ENCODE peak calls at places on chromosomes 6 and 20, in four cellular contexts. F is CD8-positive, alpha-beta T cell; X is effector memory CD4-positive, alpha-beta T cell; H is DMS79. T is an unnamed sample.

GRCh38 chr6:110232456-110232855 is 52.2 kb downstream of the CDC40 start:
- DNase-seq in F (no peak), H (no peak), X (no peak), T (no peak)

GRCh38 chr6:7446056-7446455 is 56.4 kb downstream of the RIOK1 start:
- DNase-seq in H (no peak), X (no peak), F (no peak), T (no peak)

GRCh38 chr6:128601060-128601459 is 80.7 kb upstream of the PTPRK start:
- DNase-seq in X (no peak), H (no peak), F (no peak), T (no peak)

GRCh38 chr6:142886431-142887170 is 58.4 kb downstream of the HIVEP2 start:
- DNase-seq in X (no peak), F (no peak), H (no peak), T (no peak)

GRCh38 chr6:148448371-148449010 is 105.9 kb downstream of the SASH1 start:
- DNase-seq in F (no peak), X (no peak), H (no peak), T (no peak)

GRCh38 chr6:11398451-11399326 is 138.9 kb upstream of the TMEM170B start:
- DNase-seq in H (no peak), F (no peak), X (no peak), T (no peak)

GRCh38 chr6:157240059-157240959 is 83.0 kb downstream of the TMEM242 start:
- DNase-seq in X (no peak), H (peak; percentile 48), F (no peak), T (peak; percentile 75)

GRCh38 chr6:5066456-5067093 is 18.6 kb upstream of the PPP1R3G start:
- DNase-seq in F (no peak), X (no peak), H (no peak), T (no peak)

GRCh38 chr20:31698803-31699718 is 23.6 kb downstream of the BCL2L1 start:
- DNase-seq in H (peak; percentile 98), F (no peak), X (no peak), T (peak; percentile 67)

GRCh38 chr6:89385156-89385667 is 26.9 kb downstream of the RRAGD start:
- DNase-seq in H (peak; percentile 39), X (no peak), F (no peak), T (no peak)

GRCh38 chr20:46894579-46894958 is at the start of gene EYA2:
- DNase-seq in H (no peak), X (no peak), F (no peak), T (peak; percentile 16)

GRCh38 chr6:2614155-2614554 is 136.6 kb downstream of the MYLK4 start:
- DNase-seq in X (no peak), F (no peak), H (no peak), T (no peak)

GRCh38 chr6:36827261-36828079 is 11.8 kb downstream of the CPNE5 start:
- DNase-seq in F (peak; percentile 22), H (peak; percentile 79), X (no peak), T (no peak)

GRCh38 chr6:95574811-95575210 is 2.5 kb upstream of the MANEA start:
- DNase-seq in H (no peak), F (no peak), X (no peak), T (no peak)

GRCh38 chr6:112760831-112761230 is 413.7 kb downstream of the RFPL4B start:
- DNase-seq in X (no peak), H (no peak), F (no peak), T (no peak)

GRCh38 chr20:44157061-44157460 is 29.9 kb downstream of the JPH2 start:
- DNase-seq in X (no peak), H (no peak), F (no peak), T (no peak)